ENCODE peak calls at places on chromosomes 6 and 20, in four cellular contexts. One of them, this sample, is unnamed.

GRCh38 chr20:37421988-37422387 is 76.0 kb downstream of the SRC start:
- DNase-seq in T follicular helper cell: no peak
- DNase-seq in GM13976: no peak
- DNase-seq in left ventricle myocardium inferior: no peak
- DNase-seq in this sample: no peak

GRCh38 chr6:3887150-3887700 is 38.1 kb downstream of the FAM50B start:
- DNase-seq in T follicular helper cell: no peak
- DNase-seq in GM13976: no peak
- DNase-seq in left ventricle myocardium inferior: no peak
- DNase-seq in this sample: peak; percentile 17

GRCh38 chr6:79543411-79543810 is 6.2 kb upstream of the LCA5 start:
- DNase-seq in T follicular helper cell: no peak
- DNase-seq in GM13976: no peak
- DNase-seq in left ventricle myocardium inferior: no peak
- DNase-seq in this sample: peak; percentile 69

GRCh38 chr6:70280462-70280861 is 22.4 kb downstream of the COL9A1 start:
- DNase-seq in T follicular helper cell: no peak
- DNase-seq in GM13976: no peak
- DNase-seq in left ventricle myocardium inferior: no peak
- DNase-seq in this sample: peak; percentile 75

GRCh38 chr6:130140084-130140483 is 82.7 kb downstream of the SAMD3 start:
- DNase-seq in T follicular helper cell: no peak
- DNase-seq in GM13976: no peak
- DNase-seq in left ventricle myocardium inferior: no peak
- DNase-seq in this sample: no peak

GRCh38 chr6:97850458-97851218 is 567.6 kb upstream of the MMS22L start:
- DNase-seq in T follicular helper cell: no peak
- DNase-seq in GM13976: no peak
- DNase-seq in left ventricle myocardium inferior: no peak
- DNase-seq in this sample: peak; percentile 84

GRCh38 chr20:17710379-17711305 is 10.9 kb downstream of the BANF2 start:
- DNase-seq in T follicular helper cell: no peak
- DNase-seq in GM13976: no peak
- DNase-seq in left ventricle myocardium inferior: peak; percentile 26
- DNase-seq in this sample: no peak

GRCh38 chr20:5397418-5397817 is 80.7 kb upstream of the PROKR2 start:
- DNase-seq in T follicular helper cell: no peak
- DNase-seq in GM13976: no peak
- DNase-seq in left ventricle myocardium inferior: no peak
- DNase-seq in this sample: peak; percentile 27

GRCh38 chr20:46000571-46001145 is 8.1 kb upstream of the MMP9 start:
- DNase-seq in T follicular helper cell: no peak
- DNase-seq in GM13976: no peak
- DNase-seq in left ventricle myocardium inferior: no peak
- DNase-seq in this sample: no peak

GRCh38 chr20:4820833-4821518 is 99.3 kb downstream of the PRND start:
- DNase-seq in T follicular helper cell: no peak
- DNase-seq in GM13976: no peak
- DNase-seq in left ventricle myocardium inferior: no peak
- DNase-seq in this sample: peak; percentile 69

GRCh38 chr6:104558746-104559145 is 301.0 kb downstream of the HACE1 start:
- DNase-seq in T follicular helper cell: no peak
- DNase-seq in GM13976: no peak
- DNase-seq in left ventricle myocardium inferior: no peak
- DNase-seq in this sample: no peak

This sample was measured in NCI-H69.